ENCODE peak calls at places on chromosomes 4 and X, in five cellular contexts. L, I, M, X and A are unnamed samples.

GRCh38 chr4:169485791-169486742 is 126.3 kb downstream of the NEK1 start:
- DNase-seq in I (peak), L (peak), M (peak), X (peak), A (no peak)

GRCh38 chrX:57070185-57070984 is 51.0 kb downstream of the SPIN2B start:
- DNase-seq in I (peak), M (no peak), X (no peak), L (no peak), A (no peak)

GRCh38 chr4:11073621-11074051 is 355.1 kb downstream of the HS3ST1 start:
- DNase-seq in M (no peak), I (no peak), X (no peak), L (peak), A (no peak)

GRCh38 chr4:48329193-48329592 is 12.1 kb upstream of the SLAIN2 start:
- DNase-seq in X (no peak), L (no peak), I (no peak), M (no peak), A (no peak)

GRCh38 chrX:44022964-44023363 is 49.8 kb upstream of the NDP start:
- DNase-seq in M (no peak), L (no peak), I (no peak), X (no peak), A (no peak)

GRCh38 chrX:7706032-7706431 is 136.9 kb upstream of the VCX start:
- DNase-seq in X (no peak), I (no peak), L (no peak), M (no peak), A (no peak)

GRCh38 chr4:47836655-47837581 is 949 bp downstream of the CORIN start:
- DNase-seq in L (peak), M (peak), X (peak), I (peak), A (peak)

GRCh38 chr4:110533940-110534339 is 58.0 kb downstream of the ENPEP start:
- DNase-seq in X (no peak), I (no peak), M (no peak), L (no peak), A (no peak)

GRCh38 chrX:46831620-46832327 is 5.1 kb upstream of the RP2 start:
- DNase-seq in L (no peak), X (no peak), M (no peak), I (no peak), A (no peak)

GRCh38 chr4:53932784-53933183 is 131.6 kb downstream of the CHIC2 start:
- DNase-seq in X (no peak), M (no peak), L (no peak), I (no peak), A (no peak)

GRCh38 chr4:153488006-153488718 is 22.0 kb downstream of the TMEM131L start:
- DNase-seq in M (no peak), X (peak), I (no peak), L (peak), A (peak)

GRCh38 chrX:136147320-136147901 is at the start of gene FHL1:
- DNase-seq in I (peak), L (peak), X (peak), M (peak), A (no peak)

GRCh38 chr4:58665649-58666048 is 1555.5 kb upstream of the IGFBP7 start:
- DNase-seq in L (no peak), X (no peak), I (no peak), M (no peak), A (no peak)

GRCh38 chr4:85488416-85488815 is 13.5 kb downstream of the ARHGAP24 start:
- DNase-seq in X (no peak), I (no peak), M (no peak), L (no peak), A (no peak)

GRCh38 chr4:20684852-20685763 is 15.2 kb upstream of the PACRGL start:
- DNase-seq in L (no peak), M (peak), I (peak), X (no peak), A (no peak)

GRCh38 chr4:71239365-71239764 is 99.5 kb upstream of the SLC4A4 start:
- DNase-seq in M (no peak), L (no peak), I (no peak), X (no peak), A (no peak)

GRCh38 chr4:89024051-89024675 is 32.8 kb downstream of the FAM13A start:
- DNase-seq in I (peak), X (no peak), M (peak), L (peak), A (no peak)

GRCh38 chr4:157459789-157460188 is 239.3 kb downstream of the GRIA2 start:
- DNase-seq in M (no peak), I (no peak), X (no peak), L (no peak), A (no peak)

GRCh38 chr4:37735578-37735977 is 49.4 kb upstream of the RELL1 start:
- DNase-seq in M (no peak), I (no peak), X (no peak), L (no peak), A (no peak)

GRCh38 chrX:136259543-136259942 is 8.3 kb upstream of the MAP7D3 start:
- DNase-seq in L (no peak), M (no peak), X (no peak), I (no peak), A (no peak)

GRCh38 chr4:84319124-84319523 is 180.0 kb downstream of the NKX6-1 start:
- DNase-seq in X (no peak), L (no peak), M (no peak), I (no peak), A (no peak)

GRCh38 chrX:68953331-68953730 is 124.5 kb downstream of the EFNB1 start:
- DNase-seq in X (no peak), I (no peak), L (no peak), M (no peak), A (no peak)

GRCh38 chr4:80237992-80238391 is 28.5 kb upstream of the FGF5 start:
- DNase-seq in L (no peak), M (no peak), X (no peak), I (no peak), A (no peak)

GRCh38 chr4:177285953-177286352 is 23.7 kb upstream of the NEIL3 start:
- DNase-seq in L (no peak), X (no peak), I (no peak), M (no peak), A (no peak)

GRCh38 chr4:128711361-128711760 is 98.1 kb upstream of the JADE1 start:
- DNase-seq in X (no peak), I (peak), M (no peak), L (no peak), A (no peak)

GRCh38 chrX:131441033-131441432 is 102.8 kb upstream of the OR13H1 start:
- DNase-seq in M (no peak), L (no peak), X (no peak), I (no peak), A (no peak)

GRCh38 chr4:173752610-173753009 is 222.6 kb upstream of the HAND2 start:
- DNase-seq in M (peak), X (peak), L (peak), I (no peak), A (no peak)

GRCh38 chr4:87677731-87678130 is 27.7 kb downstream of the DMP1 start:
- DNase-seq in X (no peak), I (no peak), M (no peak), L (no peak), A (no peak)

GRCh38 chrX:107355533-107355932 is 93.9 kb upstream of the FRMPD3 start:
- DNase-seq in I (no peak), M (no peak), L (no peak), X (no peak), A (no peak)

GRCh38 chrX:134936542-134936941 is 54.2 kb upstream of the SMIM10 start:
- DNase-seq in I (no peak), L (no peak), X (no peak), M (no peak), A (no peak)

GRCh38 chr4:82044141-82044993 is 329.4 kb downstream of the HNRNPD start:
- DNase-seq in I (peak), M (no peak), L (peak), X (peak), A (no peak)

GRCh38 chr4:130675262-130675661 is 1579.3 kb downstream of the C4orf33 start:
- DNase-seq in X (no peak), I (peak), M (no peak), L (no peak), A (no peak)

GRCh38 chrX:70033348-70033747 is 16.4 kb downstream of the AWAT2 start:
- DNase-seq in I (peak), M (peak), X (peak), L (no peak), A (no peak)

GRCh38 chrX:11698747-11699146 is 33.0 kb upstream of the ARHGAP6 start:
- DNase-seq in I (no peak), X (no peak), L (no peak), M (no peak), A (no peak)

GRCh38 chr4:3862640-3863420 is 96.6 kb downstream of the ADRA2C start:
- DNase-seq in X (peak), L (no peak), I (no peak), M (peak), A (no peak)

GRCh38 chr4:186037692-186038658 is 31.0 kb upstream of the TLR3 start:
- DNase-seq in M (peak), I (peak), X (no peak), L (peak), A (no peak)

GRCh38 chr4:24024157-24024556 is 134.3 kb upstream of the PPARGC1A start:
- DNase-seq in X (no peak), M (no peak), L (no peak), I (no peak), A (no peak)

GRCh38 chrX:15493118-15494082 is at the start of gene PIR:
- DNase-seq in I (peak), L (peak), M (peak), X (peak), A (peak)
- TF ChIP-seq POLR2AphosphoS5 in I (peak), L (peak), M (no peak), X (no peak), A (peak)

DNA sequence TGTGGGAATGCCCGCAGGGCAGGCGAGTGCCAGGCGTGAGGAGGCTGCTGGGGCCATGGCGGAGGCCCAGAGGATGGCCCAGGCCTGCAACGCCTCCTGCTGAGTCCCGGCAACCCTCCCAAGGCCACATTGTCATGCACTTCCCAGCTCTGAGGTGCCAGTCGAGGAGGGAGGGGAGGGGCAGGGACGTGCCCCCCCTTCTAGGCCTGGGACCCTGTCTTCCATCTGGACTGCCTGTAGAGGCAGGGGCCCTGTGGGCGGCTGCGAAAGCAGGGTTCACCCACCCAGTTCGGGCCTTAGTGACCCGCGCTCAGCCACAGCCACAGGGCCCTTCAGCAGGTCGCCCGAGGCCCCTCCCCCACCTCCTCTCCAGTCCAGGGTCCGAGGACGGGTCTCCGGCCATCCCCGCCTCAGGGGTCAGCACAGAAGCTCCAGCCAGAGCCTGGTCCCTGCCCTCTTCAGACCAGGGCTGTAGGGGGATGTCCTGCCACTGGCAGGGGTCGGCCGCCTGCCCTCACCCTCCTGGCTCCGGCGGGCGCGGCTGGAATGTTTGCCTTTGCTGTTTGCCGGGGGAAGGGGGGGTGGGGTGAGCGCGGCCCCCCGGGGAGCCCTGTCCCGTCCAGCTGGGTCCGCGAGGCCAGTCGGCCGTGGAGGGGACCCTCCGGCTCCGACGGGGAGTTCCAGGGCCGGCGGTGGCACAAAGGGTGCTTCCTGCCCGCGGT is 26.6 kb upstream of the FGFR3 start:
- DNase-seq in I (peak), M (no peak), X (peak), L (no peak), A (no peak)
- TF ChIP-seq POLR2AphosphoS5 in I (no peak), M (no peak), X (no peak), L (no peak), A (no peak)

DNA sequence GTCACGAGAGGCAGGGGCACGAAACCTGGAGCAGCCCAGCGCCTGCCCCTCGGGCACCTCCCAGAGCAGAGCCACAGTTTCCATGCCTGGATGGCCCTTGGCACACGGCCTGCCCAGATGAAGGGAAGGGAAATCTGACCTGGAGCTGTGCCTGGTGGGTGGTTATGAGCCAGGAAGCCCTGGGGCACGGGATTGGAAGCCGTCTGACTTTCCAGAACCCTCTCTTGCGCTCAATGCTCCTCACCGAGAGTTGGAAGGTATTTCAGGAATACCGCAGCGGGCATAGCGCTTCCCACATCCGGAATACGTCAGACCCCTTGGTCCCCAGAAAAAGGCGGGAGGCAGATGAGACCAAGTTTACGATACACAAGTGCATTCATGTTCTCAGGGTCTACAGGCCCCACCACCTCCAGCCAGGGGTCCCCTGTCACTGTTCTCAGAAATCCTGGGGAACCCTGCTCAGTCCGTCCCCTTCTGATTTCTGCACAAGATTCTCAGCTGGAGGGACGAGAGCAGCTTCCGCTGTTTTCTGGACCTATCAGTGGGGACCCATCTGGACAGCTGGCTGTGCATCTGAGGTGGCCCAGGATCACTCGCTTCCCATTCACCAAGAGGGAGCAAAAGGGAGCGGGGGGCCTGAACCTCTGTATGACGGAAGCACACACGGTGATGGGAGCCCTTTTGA is 172.9 kb downstream of the AFAP1 start:
- DNase-seq in M (no peak), L (no peak), I (no peak), X (no peak), A (no peak)
- TF ChIP-seq POLR2AphosphoS5 in M (no peak), L (no peak), I (no peak), X (no peak), A (peak)

DNA sequence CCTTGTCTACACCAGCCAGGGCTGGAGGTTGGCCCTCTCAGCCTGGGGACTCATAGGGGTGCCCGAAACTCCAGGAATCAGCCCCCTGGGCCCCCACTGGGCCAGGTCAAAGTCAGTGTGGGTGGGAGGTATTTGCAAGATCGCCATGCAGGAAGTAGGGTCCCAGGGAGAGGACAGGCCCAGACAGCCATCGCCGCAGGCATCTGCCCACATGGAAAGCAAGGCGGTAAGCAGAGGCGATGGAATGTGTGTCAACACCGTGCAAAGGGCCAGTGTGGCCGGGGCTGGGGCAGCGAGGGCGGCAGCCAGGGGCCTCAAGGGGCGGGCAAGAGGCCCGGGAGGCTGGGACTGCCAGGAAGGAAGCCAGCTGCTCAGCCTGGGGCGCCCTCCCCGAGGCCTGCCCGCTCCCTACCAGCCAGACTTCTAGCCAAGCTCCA is 19.3 kb upstream of the DUSP9 start:
- DNase-seq in I (peak), L (no peak), M (no peak), X (no peak), A (no peak)
- TF ChIP-seq POLR2AphosphoS5 in I (no peak), L (no peak), M (no peak), X (no peak), A (no peak)

GRCh38 chr4:182091128-182091527 is 152.1 kb upstream of the TENM3 start:
- DNase-seq in L (no peak), X (no peak), I (no peak), M (no peak), A (no peak)
- TF ChIP-seq POLR2AphosphoS5 in L (no peak), X (no peak), I (no peak), M (no peak), A (no peak)

DNA sequence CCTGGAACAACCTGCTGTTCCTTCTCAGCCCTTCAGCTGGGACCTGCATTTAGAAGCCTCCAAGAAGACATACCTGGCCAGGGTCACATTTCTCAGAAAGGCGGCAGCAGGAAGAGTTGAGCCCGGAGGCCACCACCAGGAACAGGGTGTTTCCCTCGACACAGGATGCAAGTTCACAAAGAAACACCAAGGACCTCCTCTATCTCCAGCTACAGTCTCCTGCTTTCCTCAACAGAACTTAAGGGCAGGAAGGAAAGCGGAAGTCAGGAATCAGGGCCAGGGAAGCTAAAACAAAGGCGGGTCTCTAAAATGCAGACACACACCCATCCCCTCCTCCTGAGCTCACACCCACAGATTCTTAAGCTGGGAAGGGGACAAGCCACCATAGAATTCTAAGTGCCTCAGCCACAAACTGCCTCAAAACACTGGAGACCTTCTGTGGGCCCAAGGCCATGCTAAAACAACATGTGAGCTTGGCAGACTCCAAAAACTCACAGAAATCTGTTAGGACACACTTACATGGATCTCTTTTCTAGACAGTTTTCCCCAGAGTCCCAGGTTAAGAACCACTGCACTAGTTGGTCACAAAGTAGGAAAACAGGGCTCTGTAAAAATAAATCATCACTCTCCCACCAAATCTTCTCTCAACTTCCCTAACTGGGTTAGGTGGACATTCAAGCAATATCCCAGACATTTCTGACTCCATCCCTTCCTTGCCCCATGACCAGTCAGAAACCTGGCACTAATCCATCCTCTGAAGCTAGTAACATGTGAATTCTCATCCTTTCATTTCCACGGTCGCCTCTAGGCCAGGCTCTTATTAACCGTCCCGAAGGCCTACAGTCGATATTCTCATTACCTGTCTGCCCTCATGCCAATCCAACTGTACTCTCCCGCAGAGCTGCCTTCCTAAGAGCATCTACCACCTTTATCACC is 163.2 kb downstream of the APBB2 start:
- DNase-seq in L (no peak), M (no peak), I (no peak), X (no peak), A (no peak)
- TF ChIP-seq POLR2AphosphoS5 in L (no peak), M (no peak), I (no peak), X (no peak), A (no peak)

GRCh38 chrX:1112321-1112720 is 100.1 kb downstream of the CRLF2 start:
- DNase-seq in M (no peak), I (no peak), X (no peak), L (no peak), A (no peak)

GRCh38 chrX:1108451-1109445 is 103.7 kb downstream of the CRLF2 start:
- DNase-seq in I (no peak), X (peak), M (no peak), L (no peak), A (no peak)

GRCh38 chrX:1106478-1107210 is 105.8 kb downstream of the CRLF2 start:
- DNase-seq in M (no peak), I (no peak), X (no peak), L (no peak), A (no peak)

GRCh38 chrX:1109580-1110119 is 102.8 kb downstream of the CRLF2 start:
- DNase-seq in M (no peak), X (no peak), I (no peak), L (no peak), A (no peak)

DNA sequence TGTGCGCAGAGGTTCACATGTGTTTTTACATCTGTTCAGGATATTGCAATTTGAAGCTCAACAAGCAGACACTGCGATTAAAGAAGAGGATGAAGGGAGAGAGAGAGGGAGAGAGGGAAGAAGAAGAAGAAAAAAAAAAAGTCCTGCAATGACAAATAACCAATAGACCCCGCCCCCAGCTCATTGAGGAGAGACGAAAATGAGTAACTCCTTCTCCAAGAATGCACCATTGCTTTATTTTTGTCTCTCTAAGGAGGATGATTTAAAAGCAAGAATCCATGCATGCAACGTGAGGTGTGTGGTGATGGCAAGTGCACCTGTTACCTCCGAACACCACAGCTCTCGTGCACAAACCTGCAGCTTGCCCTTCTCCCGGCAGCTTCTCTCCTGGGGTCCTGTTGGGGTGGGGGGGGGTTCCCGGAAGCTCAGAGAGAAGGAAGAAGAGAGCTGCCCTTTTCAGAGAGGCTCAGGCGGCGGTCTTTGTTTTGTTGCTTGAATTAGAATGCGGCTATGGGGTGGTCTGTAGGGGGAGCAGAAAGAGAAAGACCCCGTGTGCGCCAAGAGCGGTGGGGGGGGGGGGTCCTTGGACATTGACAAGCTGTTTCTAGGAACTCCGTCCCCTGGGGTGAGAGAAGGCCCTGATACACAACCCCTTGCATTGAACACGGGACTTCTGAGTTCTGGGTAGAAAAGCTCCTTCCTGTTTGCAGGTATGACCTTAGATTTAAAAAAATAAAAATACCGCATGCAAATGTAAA is 100.7 kb downstream of the CRLF2 start:
- DNase-seq in L (no peak), X (peak), M (no peak), I (no peak), A (no peak)
- TF ChIP-seq POLR2AphosphoS5 in L (no peak), X (no peak), M (no peak), I (no peak), A (no peak)

GRCh38 chrX:74249963-74250362 is 54.0 kb upstream of the ZCCHC13 start:
- DNase-seq in L (no peak), X (peak), I (no peak), M (peak), A (no peak)
- TF ChIP-seq POLR2AphosphoS5 in L (no peak), X (no peak), I (no peak), M (no peak), A (no peak)